ENCODE peak calls at places on chromosome 12, in five cellular contexts. One of them, this sample, is unnamed.

GRCh38 chr12:81245918-81246611 is 168.2 kb downstream of the ACSS3 start:
- DNase-seq in K562: no peak
- DNase-seq in GM12878: no peak
- DNase-seq in IMR-90: no peak
- DNase-seq in HepG2: no peak
- DNase-seq in this sample: no peak

GRCh38 chr12:685388-685787 is 22.1 kb upstream of the NINJ2 start:
- DNase-seq in K562: no peak
- DNase-seq in GM12878: peak; percentile 88
- DNase-seq in IMR-90: peak; percentile 28
- DNase-seq in HepG2: no peak
- DNase-seq in this sample: no peak

GRCh38 chr12:98594050-98594853 is 766 bp downstream of the SLC25A3 start:
- DNase-seq in K562: peak; percentile 45
- DNase-seq in GM12878: no peak
- DNase-seq in IMR-90: no peak
- DNase-seq in HepG2: no peak
- DNase-seq in this sample: peak; percentile 36

GRCh38 chr12:12019881-12020280 is 50.9 kb upstream of the BCL2L14 start:
- DNase-seq in K562: no peak
- DNase-seq in GM12878: no peak
- DNase-seq in IMR-90: no peak
- DNase-seq in HepG2: no peak
- DNase-seq in this sample: no peak

GRCh38 chr12:127987199-127987901 is 279.6 kb upstream of the TMEM132C start:
- DNase-seq in K562: peak; percentile 3
- DNase-seq in GM12878: no peak
- DNase-seq in IMR-90: no peak
- DNase-seq in HepG2: no peak
- DNase-seq in this sample: no peak

GRCh38 chr12:110661337-110661972 is 27.5 kb downstream of the HVCN1 start:
- DNase-seq in K562: no peak
- DNase-seq in GM12878: peak; percentile 92
- DNase-seq in IMR-90: no peak
- DNase-seq in HepG2: no peak
- DNase-seq in this sample: no peak

GRCh38 chr12:96120359-96121100 is 73.6 kb upstream of the ELK3 start:
- DNase-seq in K562: peak; percentile 19
- DNase-seq in GM12878: peak; percentile 15
- DNase-seq in IMR-90: no peak
- DNase-seq in HepG2: no peak
- DNase-seq in this sample: peak; percentile 43

GRCh38 chr12:82817368-82817767 is 130.7 kb downstream of the TMTC2 start:
- DNase-seq in K562: no peak
- DNase-seq in GM12878: no peak
- DNase-seq in IMR-90: no peak
- DNase-seq in HepG2: no peak
- DNase-seq in this sample: no peak

GRCh38 chr12:106736051-106736957 is 38.2 kb upstream of the RIC8B start:
- DNase-seq in K562: peak; percentile 29
- DNase-seq in GM12878: no peak
- DNase-seq in IMR-90: no peak
- DNase-seq in HepG2: peak; percentile 20
- DNase-seq in this sample: no peak

GRCh38 chr12:67758119-67758873 is 109.8 kb downstream of the DYRK2 start:
- DNase-seq in K562: no peak
- DNase-seq in GM12878: peak; percentile 42
- DNase-seq in IMR-90: no peak
- DNase-seq in HepG2: no peak
- DNase-seq in this sample: peak; percentile 30

GRCh38 chr12:9943244-9943643 is 11.1 kb upstream of the CLEC2A start:
- DNase-seq in K562: no peak
- DNase-seq in GM12878: no peak
- DNase-seq in IMR-90: no peak
- DNase-seq in HepG2: no peak
- DNase-seq in this sample: no peak

GRCh38 chr12:52320784-52321400 is at the start of gene KRT83:
- DNase-seq in K562: no peak
- DNase-seq in GM12878: no peak
- DNase-seq in IMR-90: no peak
- DNase-seq in HepG2: no peak
- DNase-seq in this sample: no peak

GRCh38 chr12:6554168-6554989 is 1.5 kb downstream of the IFFO1 start:
- DNase-seq in K562: peak; percentile 81
- DNase-seq in GM12878: no peak
- DNase-seq in IMR-90: peak; percentile 72
- DNase-seq in HepG2: peak; percentile 77
- DNase-seq in this sample: peak; percentile 89

GRCh38 chr12:41409628-41410027 is 221.5 kb downstream of the PDZRN4 start:
- DNase-seq in K562: no peak
- DNase-seq in GM12878: no peak
- DNase-seq in IMR-90: no peak
- DNase-seq in HepG2: no peak
- DNase-seq in this sample: no peak

GRCh38 chr12:101608301-101609133 is 13.7 kb downstream of the MYBPC1 start:
- DNase-seq in K562: no peak
- DNase-seq in GM12878: no peak
- DNase-seq in IMR-90: no peak
- DNase-seq in HepG2: peak; percentile 100
- DNase-seq in this sample: no peak

GRCh38 chr12:79454338-79454777 is 236.4 kb downstream of the PAWR start:
- DNase-seq in K562: no peak
- DNase-seq in GM12878: no peak
- DNase-seq in IMR-90: peak; percentile 78
- DNase-seq in HepG2: peak; percentile 26
- DNase-seq in this sample: no peak

GRCh38 chr12:9087087-9087835 is 28.5 kb downstream of the A2M start:
- DNase-seq in K562: no peak
- DNase-seq in GM12878: no peak
- DNase-seq in IMR-90: no peak
- DNase-seq in HepG2: no peak
- DNase-seq in this sample: no peak

GRCh38 chr12:106681210-106681609 is 93.3 kb upstream of the RIC8B start:
- DNase-seq in K562: no peak
- DNase-seq in GM12878: no peak
- DNase-seq in IMR-90: no peak
- DNase-seq in HepG2: no peak
- DNase-seq in this sample: no peak

GRCh38 chr12:117036547-117036946 is 62.7 kb downstream of the TESC start:
- DNase-seq in K562: no peak
- DNase-seq in GM12878: no peak
- DNase-seq in IMR-90: no peak
- DNase-seq in HepG2: no peak
- DNase-seq in this sample: no peak

GRCh38 chr12:123696209-123696608 is 15.9 kb upstream of the ATP6V0A2 start:
- DNase-seq in K562: no peak
- DNase-seq in GM12878: no peak
- DNase-seq in IMR-90: no peak
- DNase-seq in HepG2: no peak
- DNase-seq in this sample: no peak

GRCh38 chr12:122199484-122200355 is 3.8 kb upstream of the B3GNT4 start:
- DNase-seq in K562: no peak
- DNase-seq in GM12878: no peak
- DNase-seq in IMR-90: no peak
- DNase-seq in HepG2: no peak
- DNase-seq in this sample: no peak

GRCh38 chr12:8698830-8699330 is 1.1 kb downstream of the RIMKLB start:
- DNase-seq in K562: no peak
- DNase-seq in GM12878: no peak
- DNase-seq in IMR-90: peak; percentile 47
- DNase-seq in HepG2: no peak
- DNase-seq in this sample: no peak

GRCh38 chr12:106145539-106146447 is 7.0 kb upstream of the NUAK1 start:
- DNase-seq in K562: no peak
- DNase-seq in GM12878: no peak
- DNase-seq in IMR-90: no peak
- DNase-seq in HepG2: no peak
- DNase-seq in this sample: no peak

GRCh38 chr12:47071241-47071852 is 8.1 kb upstream of the PCED1B start:
- DNase-seq in K562: peak; percentile 58
- DNase-seq in GM12878: no peak
- DNase-seq in IMR-90: no peak
- DNase-seq in HepG2: peak; percentile 6
- DNase-seq in this sample: no peak

GRCh38 chr12:79964100-79964627 is 29.3 kb upstream of the PPP1R12A start:
- DNase-seq in K562: no peak
- DNase-seq in GM12878: no peak
- DNase-seq in IMR-90: no peak
- DNase-seq in HepG2: no peak
- DNase-seq in this sample: no peak

GRCh38 chr12:20101046-20101445 is 267.3 kb upstream of the PDE3A start:
- DNase-seq in K562: no peak
- DNase-seq in GM12878: no peak
- DNase-seq in IMR-90: peak; percentile 6
- DNase-seq in HepG2: no peak
- DNase-seq in this sample: no peak

GRCh38 chr12:124883263-124883876 is 19.7 kb upstream of the SCARB1 start:
- DNase-seq in K562: peak; percentile 63
- DNase-seq in GM12878: no peak
- DNase-seq in IMR-90: peak; percentile 24
- DNase-seq in HepG2: no peak
- DNase-seq in this sample: no peak

GRCh38 chr12:124878795-124879516 is 15.3 kb upstream of the SCARB1 start:
- DNase-seq in K562: no peak
- DNase-seq in GM12878: no peak
- DNase-seq in IMR-90: no peak
- DNase-seq in HepG2: no peak
- DNase-seq in this sample: no peak

GRCh38 chr12:124881123-124881522 is 17.5 kb upstream of the SCARB1 start:
- DNase-seq in K562: no peak
- DNase-seq in GM12878: no peak
- DNase-seq in IMR-90: no peak
- DNase-seq in HepG2: peak; percentile 80
- DNase-seq in this sample: no peak

GRCh38 chr12:124888203-124888602 is 24.5 kb upstream of the SCARB1 start:
- DNase-seq in K562: no peak
- DNase-seq in GM12878: no peak
- DNase-seq in IMR-90: no peak
- DNase-seq in HepG2: no peak
- DNase-seq in this sample: no peak

DNA sequence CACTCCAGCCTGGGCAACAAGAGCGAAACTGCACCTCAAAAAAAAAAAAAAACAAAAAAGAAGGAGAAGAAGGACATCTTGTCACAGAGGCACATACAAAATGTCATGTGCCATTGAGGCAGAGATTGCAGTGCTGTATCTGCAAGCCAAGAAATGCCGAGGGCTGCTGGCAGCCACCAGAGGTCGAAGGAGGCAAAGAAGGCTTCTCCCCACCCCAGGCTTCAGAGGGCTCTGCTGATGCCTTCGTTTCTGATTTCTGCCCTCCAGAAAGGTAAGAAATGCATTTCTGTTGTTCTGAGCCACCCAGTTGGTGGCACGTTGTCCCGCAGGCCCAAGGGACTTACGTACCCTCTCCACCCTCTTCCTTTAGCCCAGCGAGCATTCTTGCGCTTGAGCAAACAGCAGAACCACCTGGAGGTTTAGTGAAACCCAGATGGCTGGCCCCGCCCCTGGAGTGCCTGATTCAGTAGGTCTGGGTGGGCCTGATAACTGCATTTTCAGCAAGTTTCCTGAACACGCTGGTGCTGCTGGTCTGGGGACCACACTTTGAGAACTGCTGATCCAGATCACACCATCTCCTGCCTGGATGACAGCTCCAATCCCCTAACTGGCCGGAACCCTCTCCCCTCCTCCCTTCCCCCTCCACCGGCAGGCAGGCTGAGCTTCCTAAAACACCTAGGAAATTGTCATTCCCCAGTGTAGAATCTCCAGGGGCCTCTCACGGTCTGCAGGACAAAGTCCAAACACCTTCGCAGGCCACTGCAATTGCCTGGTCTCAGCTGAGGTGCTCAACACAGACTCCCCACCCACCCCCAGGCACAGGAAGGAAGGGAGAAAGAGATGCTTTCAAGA is 21.1 kb upstream of the SCARB1 start:
- DNase-seq in K562: peak; percentile 98
- DNase-seq in GM12878: no peak
- DNase-seq in IMR-90: no peak
- DNase-seq in HepG2: peak; percentile 84
- DNase-seq in this sample: no peak
- H3K9ac ChIP-seq in K562: peak overlapping the region; percentile 14
- H3K9ac ChIP-seq in GM12878: peak overlapping the region; percentile 7
- H3K9ac ChIP-seq in IMR-90: no peak overlapping the region
- H3K9ac ChIP-seq in HepG2: peak overlapping the region; percentile 23
- H3K9ac ChIP-seq in this sample: no peak overlapping the region

DNA sequence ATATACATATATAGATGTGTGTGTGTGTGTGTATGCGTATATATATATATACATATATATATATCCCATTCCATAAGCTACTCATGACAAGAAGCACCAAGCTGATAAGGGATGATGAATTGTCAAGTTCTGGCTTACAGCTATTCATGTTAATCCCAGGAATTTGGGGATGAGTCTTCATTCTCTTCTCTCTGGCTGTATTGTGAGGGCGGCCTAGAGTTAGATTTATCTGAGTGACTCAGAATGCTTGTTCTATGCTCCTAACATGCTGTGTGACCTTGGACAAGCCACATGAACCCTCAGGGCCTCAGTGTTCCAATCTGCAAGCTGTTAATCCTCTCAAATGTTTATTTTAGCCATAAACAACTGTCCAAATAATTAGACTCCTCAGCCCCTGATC is 749.0 kb downstream of the MED13L start:
- DNase-seq in K562: no peak
- DNase-seq in GM12878: no peak
- DNase-seq in IMR-90: peak; percentile 1
- DNase-seq in HepG2: no peak
- DNase-seq in this sample: no peak
- TF ChIP-seq SMC3 in K562: no peak
- TF ChIP-seq SMC3 in GM12878: no peak
- TF ChIP-seq SMC3 in IMR-90: no peak
- TF ChIP-seq SMC3 in HepG2: no peak
- TF ChIP-seq SMC3 in this sample: no peak

GRCh38 chr12:120684523-120684932 is 2.4 kb upstream of the MLEC start:
- DNase-seq in K562: no peak
- DNase-seq in GM12878: peak; percentile 85
- DNase-seq in IMR-90: peak; percentile 26
- DNase-seq in HepG2: no peak
- DNase-seq in this sample: no peak
- H3K9ac ChIP-seq in K562: no peak overlapping the region
- H3K9ac ChIP-seq in GM12878: peak overlapping the region; percentile 52
- H3K9ac ChIP-seq in IMR-90: no peak overlapping the region
- H3K9ac ChIP-seq in HepG2: no peak overlapping the region
- H3K9ac ChIP-seq in this sample: no peak overlapping the region

DNA sequence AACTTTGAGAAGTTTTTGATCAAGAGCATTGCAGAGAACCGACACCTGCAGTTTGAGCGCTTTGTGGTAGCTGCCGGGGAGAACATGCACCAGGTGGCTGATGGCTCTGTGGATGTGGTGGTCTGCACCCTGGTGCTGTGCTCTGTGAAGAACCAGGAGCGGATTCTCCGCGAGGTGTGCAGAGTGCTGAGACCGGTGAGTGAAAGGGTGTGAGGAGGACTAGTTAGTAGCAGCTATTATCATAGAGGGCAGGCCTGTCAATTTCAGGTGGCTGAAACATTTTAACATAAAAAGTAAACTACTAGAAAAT is 27.0 kb upstream of the HIGD1C start:
- DNase-seq in K562: peak; percentile 42
- DNase-seq in GM12878: no peak
- DNase-seq in IMR-90: no peak
- DNase-seq in HepG2: no peak
- DNase-seq in this sample: no peak
- TF ChIP-seq SMC3 in K562: no peak
- TF ChIP-seq SMC3 in GM12878: no peak
- TF ChIP-seq SMC3 in IMR-90: no peak
- TF ChIP-seq SMC3 in HepG2: no peak
- TF ChIP-seq SMC3 in this sample: no peak

GRCh38 chr12:56082382-56082781 is 2.4 kb downstream of the ERBB3 start:
- DNase-seq in K562: no peak
- DNase-seq in GM12878: no peak
- DNase-seq in IMR-90: no peak
- DNase-seq in HepG2: no peak
- DNase-seq in this sample: no peak
- H3K9ac ChIP-seq in K562: no peak overlapping the region
- H3K9ac ChIP-seq in GM12878: no peak overlapping the region
- H3K9ac ChIP-seq in IMR-90: no peak overlapping the region
- H3K9ac ChIP-seq in HepG2: peak overlapping the region; percentile 96
- H3K9ac ChIP-seq in this sample: no peak overlapping the region